ENCODE peak calls at places on chromosomes 13 and 19, in five cellular contexts. A, V, G, K and U are unnamed samples.

GRCh38 chr13:110415669-110416068 is 108.6 kb downstream of the COL4A2 start:
- DNase-seq in A (peak; percentile 13), V (no peak), K (no peak), G (peak; percentile 16), U (no peak)

GRCh38 chr13:47480941-47481340 is 520.1 kb downstream of the SUCLA2 start:
- DNase-seq in A (no peak), G (no peak), K (no peak), V (peak; percentile 26), U (no peak)

GRCh38 chr13:92224052-92224821 is 825.8 kb downstream of the GPC5 start:
- DNase-seq in A (no peak), K (no peak), V (no peak), G (no peak), U (peak; percentile 60)

GRCh38 chr13:113876341-113877148 is 12.7 kb upstream of the GAS6 start:
- DNase-seq in K (no peak), G (no peak), A (no peak), V (no peak), U (no peak)

GRCh38 chr19:1243768-1244692 is 2.5 kb downstream of the ATP5F1D start:
- DNase-seq in K (peak; percentile 91), V (peak; percentile 81), G (peak; percentile 79), A (peak; percentile 91), U (peak; percentile 90)

GRCh38 chr19:41533691-41534090 is 42.3 kb upstream of the CEACAM21 start:
- DNase-seq in A (no peak), V (no peak), K (no peak), G (no peak), U (no peak)

GRCh38 chr13:50387124-50387581 is 371.9 kb downstream of the KCNRG start:
- DNase-seq in V (no peak), A (peak; percentile 16), K (peak; percentile 50), G (peak; percentile 8), U (peak; percentile 46)

GRCh38 chr19:49896863-49897621 is at the start of gene IL4I1:
- DNase-seq in A (peak; percentile 74), V (peak; percentile 34), K (peak; percentile 45), G (peak; percentile 84), U (peak; percentile 32)

GRCh38 chr19:38164526-38164925 is 59.5 kb downstream of the DPF1 start:
- DNase-seq in K (no peak), G (no peak), A (no peak), V (no peak), U (no peak)

GRCh38 chr13:32164622-32165268 is 133.2 kb downstream of the FRY start:
- DNase-seq in G (peak; percentile 81), V (peak; percentile 74), A (peak; percentile 9), K (no peak), U (peak; percentile 57)

GRCh38 chr13:34161829-34162544 is 344.0 kb downstream of the RFC3 start:
- DNase-seq in V (peak; percentile 29), G (no peak), K (no peak), A (no peak), U (peak; percentile 47)

GRCh38 chr19:5200844-5201243 is 139.8 kb downstream of the PTPRS start:
- DNase-seq in K (no peak), A (no peak), G (no peak), V (no peak), U (no peak)

GRCh38 chr13:51396352-51396751 is 56.5 kb downstream of the INTS6 start:
- DNase-seq in A (no peak), V (no peak), K (no peak), G (no peak), U (peak; percentile 28)

GRCh38 chr13:40113644-40114304 is 458.3 kb downstream of the COG6 start:
- DNase-seq in A (no peak), K (no peak), V (no peak), G (no peak), U (no peak)

GRCh38 chr13:41837668-41838067 is 123.2 kb downstream of the VWA8 start:
- DNase-seq in A (no peak), K (no peak), V (no peak), G (no peak), U (no peak)

GRCh38 chr19:16258440-16258903 is 60.8 kb downstream of the AP1M1 start:
- DNase-seq in V (no peak), G (no peak), K (peak; percentile 44), A (no peak), U (no peak)